ENCODE peak calls at places on chromosomes 12 and 14, in five cellular contexts. One of them, this sample, is unnamed.

GRCh38 chr14:73460691-73461127 is 2.4 kb upstream of the NUMB start:
- DNase-seq in NCI-H345: peak; percentile 63
- DNase-seq in pancreas: no peak
- DNase-seq in hepatocyte: no peak
- DNase-seq in AG20443: peak; percentile 19
- DNase-seq in this sample: peak; percentile 41

GRCh38 chr12:5154091-5154490 is 110.4 kb downstream of the KCNA5 start:
- DNase-seq in NCI-H345: no peak
- DNase-seq in pancreas: no peak
- DNase-seq in hepatocyte: no peak
- DNase-seq in AG20443: no peak
- DNase-seq in this sample: no peak

GRCh38 chr12:69239922-69240624 is 704 bp downstream of the CPSF6 start:
- DNase-seq in NCI-H345: peak; percentile 56
- DNase-seq in pancreas: peak; percentile 78
- DNase-seq in hepatocyte: peak; percentile 71
- DNase-seq in AG20443: peak; percentile 60
- DNase-seq in this sample: peak; percentile 57

GRCh38 chr12:64679487-64679983 is 69.2 kb downstream of the RASSF3 start:
- DNase-seq in NCI-H345: peak; percentile 84
- DNase-seq in pancreas: no peak
- DNase-seq in hepatocyte: no peak
- DNase-seq in AG20443: peak; percentile 76
- DNase-seq in this sample: no peak

GRCh38 chr14:106174206-106174605 is 647.8 kb downstream of the TMEM121 start:
- DNase-seq in NCI-H345: no peak
- DNase-seq in pancreas: no peak
- DNase-seq in hepatocyte: no peak
- DNase-seq in AG20443: no peak
- DNase-seq in this sample: no peak

GRCh38 chr14:101713641-101714349 is 47.7 kb upstream of the PPP2R5C start:
- DNase-seq in NCI-H345: no peak
- DNase-seq in pancreas: no peak
- DNase-seq in hepatocyte: no peak
- DNase-seq in AG20443: no peak
- DNase-seq in this sample: no peak

GRCh38 chr14:54175298-54175942 is 218.8 kb upstream of the BMP4 start:
- DNase-seq in NCI-H345: peak; percentile 76
- DNase-seq in pancreas: no peak
- DNase-seq in hepatocyte: peak; percentile 88
- DNase-seq in AG20443: peak; percentile 63
- DNase-seq in this sample: peak; percentile 77

GRCh38 chr12:93376436-93377251 is 1.1 kb upstream of the NUDT4 start:
- DNase-seq in NCI-H345: no peak
- DNase-seq in pancreas: no peak
- DNase-seq in hepatocyte: peak; percentile 46
- DNase-seq in AG20443: peak; percentile 43
- DNase-seq in this sample: peak; percentile 96

GRCh38 chr14:76768201-76768656 is 7.0 kb downstream of the VASH1 start:
- DNase-seq in NCI-H345: no peak
- DNase-seq in pancreas: peak; percentile 60
- DNase-seq in hepatocyte: no peak
- DNase-seq in AG20443: no peak
- DNase-seq in this sample: peak; percentile 87

GRCh38 chr14:56390859-56391258 is 188.7 kb upstream of the TMEM260 start:
- DNase-seq in NCI-H345: no peak
- DNase-seq in pancreas: no peak
- DNase-seq in hepatocyte: no peak
- DNase-seq in AG20443: no peak
- DNase-seq in this sample: no peak

This sample was measured in OCI-M1.